ENCODE peak calls at places on chromosomes 7 and 10, in four cellular contexts. C is astrocyte, K is gastrocnemius medialis, Y is epithelial cell of esophagus. J is an unnamed sample.
A peak's percentile ranks its signal among the peaks of the same experiment; 100 is the strongest.

GRCh38 chr7:132558815-132559214 is 17.5 kb downstream of the PLXNA4 start:
- DNase-seq in C (no peak), K (no peak), Y (no peak), J (no peak)

GRCh38 chr10:91042069-91042468 is 121.2 kb upstream of the ANKRD1 start:
- DNase-seq in C (no peak), K (no peak), Y (no peak), J (no peak)

GRCh38 chr7:22443370-22444180 is 56.4 kb downstream of the STEAP1B start:
- DNase-seq in C (peak; percentile 46), K (no peak), Y (no peak), J (peak; percentile 24)

GRCh38 chr7:43870316-43870715 is 999 bp upstream of the MRPS24 start:
- DNase-seq in C (no peak), K (no peak), Y (no peak), J (no peak)

GRCh38 chr10:100362570-100363496 is 15.8 kb downstream of the SCD start:
- DNase-seq in C (peak; percentile 23), K (peak; percentile 51), Y (no peak), J (no peak)

GRCh38 chr10:129689681-129690080 is 222.6 kb downstream of the MGMT start:
- DNase-seq in C (no peak), K (no peak), Y (no peak), J (no peak)

GRCh38 chr7:50206521-50207250 is 97.8 kb upstream of the IKZF1 start:
- DNase-seq in C (no peak), K (no peak), Y (peak; percentile 5), J (no peak)

GRCh38 chr10:46220872-46221538 is 65.8 kb upstream of the ANTXRL start:
- DNase-seq in C (no peak), K (no peak), Y (no peak), J (no peak)

GRCh38 chr10:43194861-43195260 is 56.6 kb downstream of the CSGALNACT2 start:
- DNase-seq in C (no peak), K (no peak), Y (no peak), J (no peak)

GRCh38 chr10:14186245-14186644 is 144.5 kb downstream of the FRMD4A start:
- DNase-seq in C (no peak), K (no peak), Y (peak; percentile 22), J (peak; percentile 41)

GRCh38 chr7:132854238-132854637 is 227.7 kb downstream of the CHCHD3 start:
- DNase-seq in C (no peak), K (no peak), Y (no peak), J (no peak)

GRCh38 chr7:28112056-28112455 is 68.5 kb downstream of the JAZF1 start:
- DNase-seq in C (no peak), K (no peak), Y (no peak), J (peak; percentile 10)

GRCh38 chr7:25517906-25518305 is 289.6 kb upstream of the NPVF start:
- DNase-seq in C (no peak), K (no peak), Y (no peak), J (no peak)

GRCh38 chr7:1028044-1028770 is 16.1 kb upstream of the GPR146 start:
- DNase-seq in C (peak; percentile 72), K (peak; percentile 85), Y (peak; percentile 89), J (peak; percentile 86)

GRCh38 chr7:2432910-2433712 is 29.7 kb downstream of the CHST12 start:
- DNase-seq in C (no peak), K (no peak), Y (no peak), J (no peak)

GRCh38 chr7:105691029-105691691 is 109.9 kb upstream of the EFCAB10 start:
- DNase-seq in C (no peak), K (no peak), Y (no peak), J (peak; percentile 52)

GRCh38 chr7:50664461-50664922 is 99.3 kb upstream of the DDC start:
- DNase-seq in C (peak; percentile 85), K (no peak), Y (peak; percentile 85), J (peak; percentile 59)

GRCh38 chr7:30510124-30511074 is 5.8 kb upstream of the GGCT start:
- DNase-seq in C (peak; percentile 8), K (no peak), Y (peak; percentile 69), J (peak; percentile 73)

GRCh38 chr10:31320598-31321211 is 1.7 kb downstream of the ZEB1 start:
- DNase-seq in C (peak; percentile 57), K (peak; percentile 46), Y (peak; percentile 28), J (peak; percentile 63)

GRCh38 chr7:131431289-131431688 is 103.6 kb downstream of the MKLN1 start:
- DNase-seq in C (peak; percentile 90), K (peak; percentile 79), Y (peak; percentile 97), J (peak; percentile 76)

GRCh38 chr7:47180268-47180826 is 401.6 kb downstream of the TNS3 start:
- DNase-seq in C (peak; percentile 27), K (peak; percentile 39), Y (peak; percentile 57), J (peak; percentile 78)

GRCh38 chr7:138935438-138936079 is 45.6 kb downstream of the KIAA1549 start:
- DNase-seq in C (peak; percentile 85), K (peak; percentile 36), Y (peak; percentile 87), J (peak; percentile 80)

GRCh38 chr7:55534262-55534915 is 37.9 kb downstream of the VOPP1 start:
- DNase-seq in C (peak; percentile 70), K (peak; percentile 53), Y (peak; percentile 89), J (peak; percentile 86)

GRCh38 chr10:5443429-5443828 is 31.1 kb downstream of the NET1 start:
- DNase-seq in C (no peak), K (no peak), Y (no peak), J (no peak)

GRCh38 chr7:43700059-43700501 is 29.2 kb downstream of the COA1 start:
- DNase-seq in C (peak; percentile 63), K (no peak), Y (peak; percentile 65), J (peak; percentile 85)

GRCh38 chr10:131759347-131759746 is 141.5 kb upstream of the PPP2R2D start:
- DNase-seq in C (no peak), K (no peak), Y (no peak), J (no peak)

GRCh38 chr7:79512269-79512668 is 58.8 kb upstream of the MAGI2 start:
- DNase-seq in C (no peak), K (no peak), Y (peak; percentile 24), J (peak; percentile 32)

GRCh38 chr10:118621304-118621942 is 26.0 kb upstream of the PRLHR start:
- DNase-seq in C (no peak), K (no peak), Y (peak; percentile 25), J (no peak)

GRCh38 chr10:35693800-35694199 is 51.7 kb upstream of the FZD8 start:
- DNase-seq in C (no peak), K (no peak), Y (no peak), J (no peak)

GRCh38 chr10:35696392-35696791 is 54.3 kb upstream of the FZD8 start:
- DNase-seq in C (no peak), K (no peak), Y (peak; percentile 13), J (no peak)

GRCh38 chr10:35696888-35697287 is 54.8 kb upstream of the FZD8 start:
- DNase-seq in C (no peak), K (no peak), Y (no peak), J (no peak)

GRCh38 chr10:35690534-35690933 is 48.4 kb upstream of the FZD8 start:
- DNase-seq in C (no peak), K (no peak), Y (no peak), J (no peak)

DNA sequence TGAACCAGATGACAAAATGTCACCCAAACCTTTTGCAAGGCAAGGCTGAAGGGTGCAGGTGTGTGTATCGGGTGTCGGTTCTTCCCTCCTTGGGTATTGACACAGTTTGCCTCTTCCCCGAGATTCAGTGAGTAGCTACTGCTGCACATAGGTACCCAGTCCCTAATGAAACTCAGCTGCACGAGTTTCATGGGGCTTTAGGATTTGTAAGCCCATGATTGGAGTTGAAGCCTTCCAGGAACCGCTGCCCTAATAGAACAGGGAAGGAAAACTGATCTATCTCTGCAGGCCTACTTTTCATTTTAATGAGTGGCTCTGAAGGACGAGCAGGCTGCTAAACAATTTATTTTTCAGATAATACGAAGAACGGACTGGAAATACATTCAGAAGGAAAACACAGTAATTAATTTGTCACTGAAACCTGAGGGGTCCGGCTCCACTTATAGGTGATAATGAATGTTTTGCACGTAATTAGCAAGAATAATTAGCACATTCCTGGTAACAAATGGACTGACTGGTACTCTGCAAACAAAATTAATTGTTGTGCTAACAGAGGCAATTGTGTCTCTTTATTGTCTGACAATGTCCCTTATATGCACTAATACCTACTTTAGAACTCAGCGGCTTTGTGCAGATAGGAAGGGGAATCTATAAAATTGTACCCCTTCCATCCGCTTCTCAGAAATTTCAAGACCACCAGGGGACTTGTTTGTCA is 49.6 kb upstream of the FZD8 start:
- DNase-seq in C (no peak), K (no peak), Y (no peak), J (no peak)
- H3K4me3 ChIP-seq in C (no peak overlapping the region), K (no peak overlapping the region), Y (no peak overlapping the region), J (no peak overlapping the region)

DNA sequence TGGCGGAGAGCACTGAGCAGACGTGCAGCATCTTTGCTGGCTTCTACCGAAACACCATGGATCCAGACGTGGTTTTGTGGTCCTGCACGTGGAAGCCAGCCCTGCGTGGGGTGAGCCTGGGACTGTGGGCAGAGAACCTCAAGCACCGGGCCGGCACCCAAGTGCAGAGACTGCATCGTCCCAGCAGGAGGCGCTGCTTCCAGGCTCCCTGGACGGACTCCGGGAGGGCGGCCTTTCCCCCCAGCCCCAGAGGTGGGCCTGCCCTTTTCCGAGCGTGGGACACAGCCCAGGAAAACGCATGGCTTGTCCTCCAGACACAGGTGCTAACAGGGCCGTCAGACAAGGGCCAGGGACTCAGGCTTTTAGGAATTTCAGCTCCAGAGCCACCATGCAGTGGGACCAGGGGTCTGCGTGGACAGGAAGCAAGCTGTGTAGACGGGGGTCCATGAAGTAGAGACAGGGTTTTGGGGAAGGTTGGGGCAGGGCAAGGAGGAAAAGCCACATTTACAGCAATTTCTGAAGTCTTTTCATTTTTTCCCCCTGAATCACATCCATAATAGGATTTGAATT is 303.9 kb downstream of the WDR37 start:
- DNase-seq in C (no peak), K (no peak), Y (no peak), J (no peak)
- TF ChIP-seq CTCF in C (no peak), K (no peak), Y (no peak), J (no peak)

DNA sequence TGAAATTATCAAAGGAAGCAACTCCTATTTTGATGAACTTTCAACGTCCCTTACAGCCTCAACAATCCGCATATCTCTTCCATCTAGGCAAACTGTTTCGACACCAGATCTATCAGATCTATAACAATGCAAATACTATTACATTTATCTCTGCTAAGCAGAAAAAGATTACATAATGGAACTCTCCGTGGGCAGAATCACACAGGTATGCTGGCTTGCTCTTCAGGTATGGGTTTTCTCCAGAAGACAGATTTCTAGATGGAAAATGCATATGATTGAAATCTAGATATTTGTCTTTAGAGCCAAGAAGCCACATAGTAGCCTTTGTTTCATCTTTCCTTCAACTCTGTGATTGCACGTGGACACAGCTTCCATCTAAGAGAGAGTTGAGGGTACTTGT is 38.6 kb downstream of the ADAM12 start:
- DNase-seq in C (no peak), K (no peak), Y (no peak), J (no peak)
- H3K4me3 ChIP-seq in C (no peak overlapping the region), K (no peak overlapping the region), Y (no peak overlapping the region), J (no peak overlapping the region)

GRCh38 chr10:122112625-122113160 is 123.7 kb downstream of the TACC2 start:
- DNase-seq in C (peak; percentile 92), K (peak; percentile 95), Y (peak; percentile 92), J (peak; percentile 93)
- TF ChIP-seq CTCF in C (peak; percentile 9), K (peak; percentile 79), Y (peak; percentile 43), J (peak; percentile 32)